ENCODE peak calls at places on chromosomes 11 and 22, in eight cellular contexts. K is breast epithelium, C is AG10803, E is coronary artery, B is HFF-Myc, H is left ventricle myocardium inferior, I is BJ, Y is heart right ventricle. P is an unnamed sample.

GRCh38 chr22:28316014-28316413 is 363.6 kb downstream of the TTC28 start:
- DNase-seq in K (no peak), C (no peak), E (no peak), B (no peak), H (no peak), I (no peak), Y (no peak), P (no peak)

GRCh38 chr11:122209619-122210377 is 93.8 kb upstream of the BLID start:
- DNase-seq in K (no peak), C (peak), E (peak), B (no peak), H (peak), I (no peak), Y (no peak), P (peak)

GRCh38 chr11:5380740-5381342 is 2.8 kb upstream of the OR51M1 start:
- DNase-seq in K (peak), C (peak), E (no peak), B (peak), H (peak), I (no peak), Y (no peak), P (peak)

GRCh38 chr22:46145361-46145851 is 4.9 kb upstream of the PPARA start:
- DNase-seq in K (peak), C (no peak), E (no peak), B (no peak), H (no peak), I (no peak), Y (no peak), P (no peak)

GRCh38 chr11:123517559-123518364 is 87.7 kb downstream of the GRAMD1B start:
- DNase-seq in K (no peak), C (no peak), E (no peak), B (no peak), H (no peak), I (no peak), Y (no peak), P (no peak)

GRCh38 chr11:78806214-78807004 is 231.7 kb upstream of the NARS2 start:
- DNase-seq in K (no peak), C (peak), E (no peak), B (peak), H (no peak), I (no peak), Y (no peak), P (no peak)

GRCh38 chr11:109508943-109509342 is 87.0 kb downstream of the C11orf87 start:
- DNase-seq in K (no peak), C (no peak), E (no peak), B (no peak), H (no peak), I (no peak), Y (no peak), P (no peak)

GRCh38 chr11:96893988-96894387 is 504.2 kb downstream of the JRKL start:
- DNase-seq in K (no peak), C (no peak), E (no peak), B (no peak), H (no peak), I (no peak), Y (no peak), P (no peak)

GRCh38 chr11:118609380-118610219 is 2.2 kb downstream of the PHLDB1 start:
- DNase-seq in K (peak), C (peak), E (no peak), B (no peak), H (no peak), I (no peak), Y (peak), P (peak)

GRCh38 chr11:127219704-127220103 is 219.1 kb upstream of the KIRREL3 start:
- DNase-seq in K (no peak), C (no peak), E (no peak), B (no peak), H (no peak), I (no peak), Y (no peak), P (no peak)

GRCh38 chr22:47014946-47015345 is 252.5 kb downstream of the TBC1D22A start:
- DNase-seq in K (no peak), C (no peak), E (no peak), B (no peak), H (no peak), I (no peak), Y (no peak), P (no peak)

GRCh38 chr11:127193916-127194315 is 193.3 kb upstream of the KIRREL3 start:
- DNase-seq in K (no peak), C (no peak), E (no peak), B (no peak), H (no peak), I (no peak), Y (no peak), P (no peak)

GRCh38 chr11:134510641-134511040 is 98.6 kb upstream of the B3GAT1 start:
- DNase-seq in K (peak), C (no peak), E (no peak), B (no peak), H (no peak), I (no peak), Y (no peak), P (no peak)

GRCh38 chr22:31284756-31285155 is 7.5 kb downstream of the PIK3IP1 start:
- DNase-seq in K (no peak), C (no peak), E (no peak), B (no peak), H (no peak), I (no peak), Y (no peak), P (no peak)

GRCh38 chr22:32531955-32532818 is 57.6 kb downstream of the FBXO7 start:
- DNase-seq in K (no peak), C (peak), E (peak), B (peak), H (peak), I (peak), Y (peak), P (peak)

GRCh38 chr22:32700186-32700882 is 101.2 kb upstream of the TIMP3 start:
- DNase-seq in K (no peak), C (peak), E (peak), B (peak), H (no peak), I (no peak), Y (peak), P (peak)

GRCh38 chr22:39266398-39267030 is 21.7 kb upstream of the PDGFB start:
- DNase-seq in K (no peak), C (peak), E (no peak), B (no peak), H (no peak), I (no peak), Y (no peak), P (peak)

GRCh38 chr11:116946414-116946813 is 109.0 kb upstream of the APOA1 start:
- DNase-seq in K (no peak), C (no peak), E (no peak), B (no peak), H (no peak), I (no peak), Y (no peak), P (peak)

GRCh38 chr11:72833792-72834501 is 19.7 kb downstream of the ATG16L2 start:
- DNase-seq in K (no peak), C (no peak), E (peak), B (no peak), H (no peak), I (no peak), Y (no peak), P (peak)

GRCh38 chr22:44387486-44387885 is 74.7 kb upstream of the SHISAL1 start:
- DNase-seq in K (no peak), C (no peak), E (no peak), B (no peak), H (no peak), I (no peak), Y (no peak), P (no peak)

GRCh38 chr11:98940913-98941312 is 79.8 kb upstream of the CNTN5 start:
- DNase-seq in K (no peak), C (no peak), E (no peak), B (no peak), H (no peak), I (no peak), Y (no peak), P (no peak)

GRCh38 chr22:50656122-50657070 is 16.2 kb upstream of the SHANK3 start:
- DNase-seq in K (no peak), C (peak), E (no peak), B (no peak), H (no peak), I (no peak), Y (peak), P (peak)

GRCh38 chr22:43185860-43186261 is 1.1 kb downstream of the TTLL12 start:
- DNase-seq in K (peak), C (peak), E (no peak), B (no peak), H (peak), I (no peak), Y (peak), P (peak)

GRCh38 chr11:2311456-2312201 is 9.8 kb downstream of the TSPAN32 start:
- DNase-seq in K (no peak), C (no peak), E (no peak), B (no peak), H (no peak), I (no peak), Y (no peak), P (no peak)

GRCh38 chr11:83152245-83152644 is 4.7 kb upstream of the PCF11 start:
- DNase-seq in K (no peak), C (no peak), E (no peak), B (no peak), H (no peak), I (no peak), Y (no peak), P (no peak)

GRCh38 chr22:42324991-42325710 is 54.7 kb upstream of the TCF20 start:
- DNase-seq in K (no peak), C (no peak), E (no peak), B (no peak), H (no peak), I (no peak), Y (no peak), P (no peak)

GRCh38 chr11:6601041-6601461 is 2.4 kb downstream of the RRP8 start:
- DNase-seq in K (no peak), C (no peak), E (peak), B (no peak), H (no peak), I (no peak), Y (no peak), P (no peak)

GRCh38 chr22:37806409-37807338 is 1.1 kb upstream of the GCAT start:
- DNase-seq in K (no peak), C (peak), E (no peak), B (no peak), H (no peak), I (no peak), Y (no peak), P (peak)

GRCh38 chr11:126969865-126970479 is 30.6 kb downstream of the KIRREL3 start:
- DNase-seq in K (no peak), C (peak), E (no peak), B (no peak), H (no peak), I (no peak), Y (no peak), P (peak)

GRCh38 chr11:81470446-81470845 is 1263.2 kb downstream of the FAM181B start:
- DNase-seq in K (no peak), C (no peak), E (no peak), B (no peak), H (no peak), I (no peak), Y (no peak), P (no peak)

GRCh38 chr11:2993000-2993330 is 836 bp upstream of the NAP1L4 start:
- DNase-seq in K (no peak), C (no peak), E (no peak), B (no peak), H (no peak), I (no peak), Y (no peak), P (no peak)

GRCh38 chr11:64571410-64572091 is 19.5 kb upstream of the SLC22A12 start:
- DNase-seq in K (no peak), C (no peak), E (no peak), B (no peak), H (no peak), I (no peak), Y (no peak), P (peak)

GRCh38 chr11:1830119-1830499 is 4.7 kb upstream of the SYT8 start:
- DNase-seq in K (no peak), C (no peak), E (no peak), B (no peak), H (no peak), I (no peak), Y (no peak), P (no peak)

GRCh38 chr11:111414267-111414931 is 35.3 kb upstream of the POU2AF1 start:
- DNase-seq in K (no peak), C (no peak), E (no peak), B (no peak), H (no peak), I (no peak), Y (no peak), P (peak)

GRCh38 chr11:126857860-126858808 is 142.4 kb downstream of the KIRREL3 start:
- DNase-seq in K (no peak), C (peak), E (no peak), B (no peak), H (no peak), I (no peak), Y (no peak), P (peak)

GRCh38 chr22:23306438-23306921 is 126.2 kb downstream of the BCR start:
- DNase-seq in K (peak), C (peak), E (peak), B (no peak), H (no peak), I (no peak), Y (peak), P (peak)

GRCh38 chr11:122145715-122146274 is 29.8 kb upstream of the BLID start:
- DNase-seq in K (no peak), C (no peak), E (no peak), B (no peak), H (no peak), I (no peak), Y (no peak), P (no peak)

GRCh38 chr11:2794419-2794795 is 91.2 kb downstream of the CDKN1C start:
- DNase-seq in K (peak), C (no peak), E (peak), B (no peak), H (peak), I (no peak), Y (peak), P (no peak)

GRCh38 chr11:4727171-4727570 is 22.6 kb downstream of the MMP26 start:
- DNase-seq in K (no peak), C (no peak), E (no peak), B (no peak), H (no peak), I (no peak), Y (no peak), P (no peak)

DNA sequence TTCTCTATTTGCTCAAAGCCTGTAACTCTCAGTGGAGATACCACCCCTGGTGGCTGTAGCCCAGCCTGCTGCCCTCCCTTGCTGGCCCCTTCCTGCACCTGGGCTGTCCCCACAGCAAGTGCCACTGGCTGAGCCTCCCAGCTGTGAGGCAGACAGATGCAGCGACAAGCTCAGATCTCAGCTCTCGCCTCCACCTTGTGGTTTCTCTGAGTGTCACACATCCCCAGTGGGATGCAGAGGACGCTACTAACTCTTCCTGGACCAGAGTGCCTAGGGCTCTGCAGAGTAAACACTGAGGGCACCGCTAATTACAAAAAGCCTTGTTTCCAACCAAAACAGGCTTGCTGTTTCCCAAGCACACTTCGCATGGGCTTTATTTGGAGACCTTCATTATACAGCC is 8.9 kb downstream of the YPEL1 start:
- DNase-seq in K (no peak), C (no peak), E (no peak), B (no peak), H (no peak), I (no peak), Y (no peak), P (peak)
- TF ChIP-seq CTCF in K (no peak), C (peak), E (no peak), B (peak), H (no peak), I (no peak), Y (no peak), P (peak)

DNA sequence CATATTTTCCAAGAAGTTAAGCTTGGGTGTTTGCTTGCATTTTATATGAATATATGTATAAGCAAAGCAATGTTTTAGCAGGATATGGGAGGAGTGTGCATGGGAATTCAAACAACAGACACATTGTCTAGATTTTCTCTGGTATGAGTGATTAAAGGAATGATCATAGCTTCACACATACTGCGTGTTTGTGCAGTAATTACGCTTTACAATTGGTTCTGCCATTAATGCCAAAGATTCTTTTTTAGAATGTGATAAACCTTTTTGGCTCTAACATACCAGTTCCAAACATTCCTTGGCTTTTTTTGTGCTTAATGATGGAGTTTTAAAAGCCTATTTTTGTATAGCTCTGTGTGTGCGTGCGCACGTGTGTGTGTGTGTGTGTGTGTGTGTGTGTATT is 54.0 kb downstream of the CCDC34 start:
- DNase-seq in K (no peak), C (peak), E (no peak), B (no peak), H (no peak), I (no peak), Y (no peak), P (no peak)
- H3K4me3 ChIP-seq in K (no peak), C (no peak), E (no peak), B (no peak), H (no peak), I (no peak), Y (no peak), P (no peak)

DNA sequence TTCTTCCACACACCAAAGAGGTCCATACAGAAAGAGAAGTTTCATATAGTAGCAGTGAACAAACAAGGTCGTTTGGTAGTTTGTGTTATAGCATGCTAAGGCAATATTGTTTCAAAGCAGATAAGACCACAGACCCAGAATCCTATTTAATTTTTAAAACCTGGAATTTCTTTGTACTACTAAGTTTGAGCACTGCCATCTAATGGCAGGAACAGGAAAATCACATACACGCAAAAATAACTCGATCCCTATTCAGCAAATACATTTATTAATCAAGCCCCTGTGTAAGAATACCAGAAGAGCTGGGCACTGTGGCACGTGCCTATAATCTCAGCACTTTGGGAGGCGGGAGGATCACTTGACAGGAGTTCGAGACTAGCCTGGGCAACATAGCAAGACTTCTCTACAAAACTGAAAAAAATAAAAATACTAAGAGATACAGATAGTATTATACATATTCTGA is 2.9 kb upstream of the BTBD10 start:
- DNase-seq in K (no peak), C (peak), E (no peak), B (peak), H (no peak), I (no peak), Y (no peak), P (peak)
- TF ChIP-seq CTCF in K (peak), C (peak), E (no peak), B (peak), H (peak), I (peak), Y (no peak), P (peak)

DNA sequence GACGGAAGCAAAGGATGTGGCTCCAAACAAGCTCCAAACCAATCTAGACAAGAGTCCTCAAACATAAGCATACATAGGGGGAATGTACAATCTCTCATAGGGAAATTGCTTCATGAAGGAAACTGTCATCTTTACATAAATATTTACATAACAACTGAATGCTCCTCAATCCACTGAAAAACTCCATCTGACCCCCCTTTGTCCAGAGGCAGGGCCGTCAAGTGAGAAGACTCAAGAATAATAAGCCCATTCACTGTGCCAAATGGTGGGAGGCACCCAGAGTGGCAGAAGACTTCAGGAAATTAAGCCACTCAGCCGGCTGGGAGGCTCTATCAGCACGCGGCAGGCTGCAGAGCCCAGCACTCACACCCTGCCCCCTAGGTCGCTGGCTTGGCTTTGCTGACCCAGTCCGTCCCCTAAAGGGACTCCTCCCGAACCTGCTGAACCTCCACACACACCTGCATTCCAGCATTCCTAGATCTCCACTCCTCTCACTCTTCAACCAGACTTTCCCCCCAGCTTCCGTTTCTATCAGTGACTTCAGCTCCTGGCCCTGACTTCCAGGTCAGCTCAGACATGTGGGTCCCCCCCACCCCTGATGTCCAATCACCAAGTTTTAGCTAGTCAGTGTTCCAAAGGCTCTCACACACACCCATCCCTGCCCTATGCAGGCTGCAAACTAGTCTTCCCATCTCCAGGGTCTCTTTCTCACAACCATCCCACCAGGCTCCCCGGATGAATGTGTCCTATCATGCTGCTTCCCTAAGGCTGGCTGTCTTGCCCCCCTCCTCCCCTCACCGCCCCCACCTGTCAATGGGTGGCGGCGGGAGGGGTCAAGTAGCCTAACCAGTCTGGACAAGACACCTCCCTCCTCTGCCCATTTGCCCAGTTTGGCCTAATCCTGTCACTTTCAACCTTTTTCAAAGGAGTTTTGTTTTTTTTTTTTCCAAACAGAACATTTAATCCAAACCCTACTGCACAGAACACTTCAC is 11.3 kb downstream of the VPS37C start:
- DNase-seq in K (no peak), C (no peak), E (no peak), B (no peak), H (no peak), I (no peak), Y (no peak), P (peak)
- H3K4me3 ChIP-seq in K (peak), C (no peak), E (no peak), B (no peak), H (no peak), I (no peak), Y (no peak), P (no peak)

GRCh38 chr11:17629113-17629512 is 82.1 kb downstream of the OTOG start:
- DNase-seq in K (no peak), C (no peak), E (no peak), B (no peak), H (no peak), I (no peak), Y (no peak), P (no peak)
- TF ChIP-seq CTCF in K (no peak), C (no peak), E (no peak), B (no peak), H (no peak), I (no peak), Y (no peak), P (no peak)

P was measured in fibroblast of villous mesenchyme.